ENCODE peak calls at places on chromosome 20, in seven cellular contexts. S is GM03348; R is GM04504; C is kidney glomerular epithelial cell; E is memory B cell; W is MV-4-11; J is activated CD4-positive, alpha-beta T cell treated with anti-CD3 and anti-CD28 coated beads, Interleukin-2, amount 10 ng/mL, durations not matched to agents 7 days and 5 days. T is an unnamed sample.

GRCh38 chr20:24819331-24819965 is 129.6 kb upstream of the CST7 start:
- DNase-seq in S (no peak), R (no peak), C (no peak), E (no peak), W (no peak), J (no peak), T (no peak)

GRCh38 chr20:57089701-57090144 is 176.7 kb downstream of the BMP7 start:
- DNase-seq in S (peak), R (no peak), C (no peak), E (peak), W (peak), J (peak), T (peak)

GRCh38 chr20:1429143-1429728 is 36.4 kb upstream of the FKBP1A start:
- DNase-seq in S (no peak), R (no peak), C (no peak), E (no peak), W (no peak), J (no peak), T (no peak)

GRCh38 chr20:44646023-44646640 is 5.4 kb downstream of the ADA start:
- DNase-seq in S (no peak), R (no peak), C (no peak), E (no peak), W (peak), J (peak), T (no peak)

GRCh38 chr20:41738584-41739193 is 120.5 kb upstream of the CHD6 start:
- DNase-seq in S (peak), R (no peak), C (peak), E (no peak), W (peak), J (peak), T (no peak)

GRCh38 chr20:3749689-3750639 is 17.5 kb downstream of the HSPA12B start:
- DNase-seq in S (peak), R (no peak), C (peak), E (no peak), W (no peak), J (peak), T (no peak)

GRCh38 chr20:63089051-63089907 is 82.5 kb upstream of the BHLHE23 start:
- DNase-seq in S (no peak), R (no peak), C (no peak), E (peak), W (no peak), J (no peak), T (no peak)

GRCh38 chr20:19995220-19995863 is 21.8 kb upstream of the NAA20 start:
- DNase-seq in S (peak), R (no peak), C (peak), E (peak), W (peak), J (peak), T (no peak)

GRCh38 chr20:19934792-19935491 is 82.2 kb upstream of the NAA20 start:
- DNase-seq in S (no peak), R (no peak), C (no peak), E (peak), W (peak), J (no peak), T (no peak)

GRCh38 chr20:62822788-62823651 is 6.2 kb downstream of the COL9A3 start:
- DNase-seq in S (peak), R (no peak), C (no peak), E (no peak), W (peak), J (peak), T (no peak)

GRCh38 chr20:62739581-62740285 is 31.1 kb downstream of the NTSR1 start:
- DNase-seq in S (peak), R (no peak), C (no peak), E (peak), W (peak), J (peak), T (no peak)

GRCh38 chr20:34541917-34542316 is 16.6 kb upstream of the MAP1LC3A start:
- DNase-seq in S (no peak), R (no peak), C (no peak), E (no peak), W (no peak), J (no peak), T (no peak)

GRCh38 chr20:31919756-31920155 is 32.1 kb downstream of the PDRG1 start:
- DNase-seq in S (no peak), R (no peak), C (no peak), E (no peak), W (no peak), J (no peak), T (no peak)

GRCh38 chr20:20864346-20865096 is 152.1 kb upstream of the RALGAPA2 start:
- DNase-seq in S (no peak), R (no peak), C (peak), E (no peak), W (peak), J (no peak), T (no peak)

GRCh38 chr20:24777746-24778145 is 171.3 kb upstream of the CST7 start:
- DNase-seq in S (no peak), R (no peak), C (no peak), E (no peak), W (no peak), J (no peak), T (no peak)